ENCODE peak calls at places on chromosomes 6 and 20, in seven cellular contexts. One of them, this sample, is unnamed.

GRCh38 chr6:113809818-113810217 is 47.3 kb upstream of the MARCKS start:
- DNase-seq in caudate nucleus: no peak
- DNase-seq in cardiac muscle cell: no peak
- DNase-seq in endothelial cell of umbilical vein: no peak
- DNase-seq in mesendoderm: no peak
- DNase-seq in ascending aorta: no peak
- DNase-seq in CD8-positive, alpha-beta T cell: no peak
- DNase-seq in this sample: no peak

GRCh38 chr6:137171824-137172733 is 1.4 kb downstream of the IL22RA2 start:
- DNase-seq in ascending aorta: no peak
- DNase-seq in cardiac muscle cell: no peak
- DNase-seq in caudate nucleus: no peak
- DNase-seq in CD8-positive, alpha-beta T cell: no peak
- DNase-seq in mesendoderm: no peak
- DNase-seq in endothelial cell of umbilical vein: no peak
- DNase-seq in this sample: no peak

GRCh38 chr20:59770270-59770669 is 163.2 kb downstream of the SYCP2 start:
- DNase-seq in CD8-positive, alpha-beta T cell: no peak
- DNase-seq in ascending aorta: no peak
- DNase-seq in endothelial cell of umbilical vein: no peak
- DNase-seq in mesendoderm: peak
- DNase-seq in cardiac muscle cell: no peak
- DNase-seq in caudate nucleus: no peak
- DNase-seq in this sample: peak

GRCh38 chr6:3534599-3534998 is 77.7 kb upstream of the SLC22A23 start:
- DNase-seq in caudate nucleus: no peak
- DNase-seq in ascending aorta: no peak
- DNase-seq in endothelial cell of umbilical vein: no peak
- DNase-seq in cardiac muscle cell: no peak
- DNase-seq in CD8-positive, alpha-beta T cell: no peak
- DNase-seq in mesendoderm: no peak
- DNase-seq in this sample: no peak

GRCh38 chr6:90584636-90585255 is 2.1 kb downstream of the MAP3K7 start:
- DNase-seq in caudate nucleus: no peak
- DNase-seq in ascending aorta: no peak
- DNase-seq in endothelial cell of umbilical vein: no peak
- DNase-seq in mesendoderm: peak
- DNase-seq in CD8-positive, alpha-beta T cell: no peak
- DNase-seq in cardiac muscle cell: no peak
- DNase-seq in this sample: no peak

GRCh38 chr6:77492529-77492928 is 29.2 kb upstream of the HTR1B start:
- DNase-seq in cardiac muscle cell: no peak
- DNase-seq in ascending aorta: no peak
- DNase-seq in CD8-positive, alpha-beta T cell: no peak
- DNase-seq in caudate nucleus: no peak
- DNase-seq in endothelial cell of umbilical vein: no peak
- DNase-seq in mesendoderm: no peak
- DNase-seq in this sample: no peak

GRCh38 chr20:25338112-25339023 is 52.3 kb downstream of the ABHD12 start:
- DNase-seq in cardiac muscle cell: no peak
- DNase-seq in ascending aorta: no peak
- DNase-seq in CD8-positive, alpha-beta T cell: no peak
- DNase-seq in mesendoderm: no peak
- DNase-seq in caudate nucleus: no peak
- DNase-seq in endothelial cell of umbilical vein: no peak
- DNase-seq in this sample: no peak

GRCh38 chr20:22379472-22379871 is 204.9 kb downstream of the FOXA2 start:
- DNase-seq in endothelial cell of umbilical vein: no peak
- DNase-seq in caudate nucleus: no peak
- DNase-seq in ascending aorta: no peak
- DNase-seq in mesendoderm: no peak
- DNase-seq in cardiac muscle cell: no peak
- DNase-seq in CD8-positive, alpha-beta T cell: no peak
- DNase-seq in this sample: no peak

GRCh38 chr6:53492860-53493634 is 51.9 kb downstream of the GCLC start:
- DNase-seq in endothelial cell of umbilical vein: peak
- DNase-seq in ascending aorta: no peak
- DNase-seq in CD8-positive, alpha-beta T cell: no peak
- DNase-seq in cardiac muscle cell: peak
- DNase-seq in mesendoderm: peak
- DNase-seq in caudate nucleus: no peak
- DNase-seq in this sample: peak

GRCh38 chr6:90197854-90198496 is 98.7 kb downstream of the BACH2 start:
- DNase-seq in CD8-positive, alpha-beta T cell: no peak
- DNase-seq in mesendoderm: no peak
- DNase-seq in cardiac muscle cell: no peak
- DNase-seq in caudate nucleus: no peak
- DNase-seq in endothelial cell of umbilical vein: no peak
- DNase-seq in ascending aorta: no peak
- DNase-seq in this sample: no peak

GRCh38 chr6:169918239-169918953 is 167.0 kb downstream of the ERMARD start:
- DNase-seq in cardiac muscle cell: no peak
- DNase-seq in mesendoderm: no peak
- DNase-seq in CD8-positive, alpha-beta T cell: no peak
- DNase-seq in endothelial cell of umbilical vein: peak
- DNase-seq in ascending aorta: no peak
- DNase-seq in caudate nucleus: no peak
- DNase-seq in this sample: no peak

GRCh38 chr6:158376650-158377081 is 64.4 kb downstream of the TULP4 start:
- DNase-seq in CD8-positive, alpha-beta T cell: no peak
- DNase-seq in endothelial cell of umbilical vein: no peak
- DNase-seq in mesendoderm: no peak
- DNase-seq in cardiac muscle cell: peak
- DNase-seq in ascending aorta: no peak
- DNase-seq in caudate nucleus: peak
- DNase-seq in this sample: no peak

GRCh38 chr6:82067021-82067420 is 180.5 kb downstream of the IBTK start:
- DNase-seq in cardiac muscle cell: no peak
- DNase-seq in CD8-positive, alpha-beta T cell: no peak
- DNase-seq in caudate nucleus: no peak
- DNase-seq in endothelial cell of umbilical vein: peak
- DNase-seq in mesendoderm: no peak
- DNase-seq in ascending aorta: no peak
- DNase-seq in this sample: no peak

GRCh38 chr6:82589509-82590206 is 226.0 kb downstream of the TPBG start:
- DNase-seq in cardiac muscle cell: no peak
- DNase-seq in caudate nucleus: no peak
- DNase-seq in mesendoderm: peak
- DNase-seq in ascending aorta: no peak
- DNase-seq in CD8-positive, alpha-beta T cell: no peak
- DNase-seq in endothelial cell of umbilical vein: peak
- DNase-seq in this sample: peak

GRCh38 chr6:168035098-168035660 is 37.7 kb downstream of the KIF25 start:
- DNase-seq in cardiac muscle cell: peak
- DNase-seq in mesendoderm: peak
- DNase-seq in CD8-positive, alpha-beta T cell: no peak
- DNase-seq in caudate nucleus: peak
- DNase-seq in endothelial cell of umbilical vein: peak
- DNase-seq in ascending aorta: peak
- DNase-seq in this sample: peak

GRCh38 chr20:25544760-25545159 is 40.6 kb downstream of the NINL start:
- DNase-seq in cardiac muscle cell: peak
- DNase-seq in mesendoderm: peak
- DNase-seq in endothelial cell of umbilical vein: no peak
- DNase-seq in caudate nucleus: no peak
- DNase-seq in CD8-positive, alpha-beta T cell: no peak
- DNase-seq in ascending aorta: no peak
- DNase-seq in this sample: no peak

GRCh38 chr6:170140129-170140528 is 150.7 kb downstream of the DLL1 start:
- DNase-seq in cardiac muscle cell: no peak
- DNase-seq in caudate nucleus: no peak
- DNase-seq in endothelial cell of umbilical vein: no peak
- DNase-seq in mesendoderm: no peak
- DNase-seq in ascending aorta: peak
- DNase-seq in CD8-positive, alpha-beta T cell: no peak
- DNase-seq in this sample: no peak

GRCh38 chr6:19433101-19433500 is 404.1 kb upstream of the ID4 start:
- DNase-seq in mesendoderm: no peak
- DNase-seq in caudate nucleus: no peak
- DNase-seq in endothelial cell of umbilical vein: no peak
- DNase-seq in CD8-positive, alpha-beta T cell: no peak
- DNase-seq in ascending aorta: no peak
- DNase-seq in cardiac muscle cell: no peak
- DNase-seq in this sample: no peak

GRCh38 chr6:116217069-116217468 is 36.8 kb downstream of the TSPYL4 start:
- DNase-seq in cardiac muscle cell: peak
- DNase-seq in CD8-positive, alpha-beta T cell: no peak
- DNase-seq in ascending aorta: no peak
- DNase-seq in caudate nucleus: no peak
- DNase-seq in mesendoderm: peak
- DNase-seq in endothelial cell of umbilical vein: peak
- DNase-seq in this sample: no peak

GRCh38 chr6:4936681-4937041 is 67.2 kb downstream of the RPP40 start:
- DNase-seq in ascending aorta: no peak
- DNase-seq in mesendoderm: peak
- DNase-seq in CD8-positive, alpha-beta T cell: no peak
- DNase-seq in endothelial cell of umbilical vein: peak
- DNase-seq in caudate nucleus: no peak
- DNase-seq in cardiac muscle cell: peak
- DNase-seq in this sample: no peak

GRCh38 chr20:48805286-48805685 is 22.5 kb downstream of the PREX1 start:
- DNase-seq in cardiac muscle cell: no peak
- DNase-seq in ascending aorta: no peak
- DNase-seq in CD8-positive, alpha-beta T cell: no peak
- DNase-seq in mesendoderm: no peak
- DNase-seq in endothelial cell of umbilical vein: no peak
- DNase-seq in caudate nucleus: no peak
- DNase-seq in this sample: no peak

GRCh38 chr6:26024651-26025046 is 62.0 kb downstream of the TRIM38 start:
- DNase-seq in cardiac muscle cell: no peak
- DNase-seq in caudate nucleus: no peak
- DNase-seq in ascending aorta: no peak
- DNase-seq in CD8-positive, alpha-beta T cell: no peak
- DNase-seq in endothelial cell of umbilical vein: no peak
- DNase-seq in mesendoderm: no peak
- DNase-seq in this sample: no peak

GRCh38 chr20:19451591-19452295 is 239.3 kb downstream of the SLC24A3 start:
- DNase-seq in ascending aorta: no peak
- DNase-seq in endothelial cell of umbilical vein: no peak
- DNase-seq in CD8-positive, alpha-beta T cell: no peak
- DNase-seq in cardiac muscle cell: peak
- DNase-seq in mesendoderm: no peak
- DNase-seq in caudate nucleus: no peak
- DNase-seq in this sample: peak

GRCh38 chr6:71289039-71289801 is 609 bp downstream of the OGFRL1 start:
- DNase-seq in mesendoderm: peak
- DNase-seq in caudate nucleus: peak
- DNase-seq in cardiac muscle cell: peak
- DNase-seq in ascending aorta: peak
- DNase-seq in endothelial cell of umbilical vein: peak
- DNase-seq in CD8-positive, alpha-beta T cell: peak
- DNase-seq in this sample: peak

DNA sequence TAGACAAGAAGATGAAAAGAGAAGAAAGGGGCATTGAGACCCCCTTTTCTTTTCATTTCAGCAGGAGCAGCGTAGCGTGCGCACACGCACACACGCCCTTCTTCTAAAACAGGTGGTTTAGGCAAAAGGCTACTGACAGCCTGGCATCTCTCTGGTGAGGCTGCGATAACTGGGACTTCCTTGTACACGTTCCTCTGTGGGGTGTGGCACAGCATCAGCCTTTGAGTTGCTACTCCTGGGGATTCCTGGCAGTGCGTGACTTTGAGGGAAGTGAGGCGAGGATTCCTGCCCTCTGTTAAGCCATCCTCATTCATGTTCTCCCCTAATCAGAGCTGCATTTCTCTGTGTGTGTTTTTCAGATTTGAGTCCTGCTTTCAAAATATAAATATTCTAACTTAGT is 94.7 kb downstream of the TMEM170B start:
- DNase-seq in cardiac muscle cell: no peak
- DNase-seq in CD8-positive, alpha-beta T cell: no peak
- DNase-seq in ascending aorta: peak
- DNase-seq in endothelial cell of umbilical vein: no peak
- DNase-seq in mesendoderm: no peak
- DNase-seq in caudate nucleus: no peak
- DNase-seq in this sample: no peak
- H3K27ac ChIP-seq in cardiac muscle cell: no peak
- H3K27ac ChIP-seq in CD8-positive, alpha-beta T cell: no peak
- H3K27ac ChIP-seq in ascending aorta: no peak
- H3K27ac ChIP-seq in endothelial cell of umbilical vein: no peak
- H3K27ac ChIP-seq in mesendoderm: no peak
- H3K27ac ChIP-seq in caudate nucleus: no peak
- H3K27ac ChIP-seq in this sample: no peak

DNA sequence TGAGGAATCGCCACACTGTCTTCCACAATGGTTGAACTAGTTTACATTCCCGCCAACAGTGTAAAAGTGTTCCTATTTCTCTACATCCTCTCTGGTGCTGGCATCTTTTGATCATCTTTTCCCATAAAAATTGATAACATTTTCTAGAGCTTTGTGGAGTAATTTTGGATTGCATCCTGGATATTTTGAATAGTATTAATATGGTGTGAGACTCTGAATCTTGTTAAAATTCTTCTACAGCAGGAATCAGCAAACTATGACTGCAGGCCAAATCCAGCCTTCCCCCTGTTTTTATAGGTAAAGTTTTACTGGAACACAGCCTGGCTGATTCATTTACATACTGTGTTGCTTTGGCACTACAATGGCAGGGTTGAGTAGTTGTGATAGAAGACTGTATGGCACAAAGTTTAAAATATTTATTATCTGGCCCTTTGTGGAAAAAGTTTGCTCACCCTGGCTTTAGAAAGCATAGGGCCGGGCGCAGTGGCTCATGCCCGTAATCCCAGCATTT is 15.0 kb upstream of the RNF8 start:
- DNase-seq in CD8-positive, alpha-beta T cell: no peak
- DNase-seq in endothelial cell of umbilical vein: no peak
- DNase-seq in cardiac muscle cell: no peak
- DNase-seq in mesendoderm: no peak
- DNase-seq in caudate nucleus: no peak
- DNase-seq in ascending aorta: no peak
- DNase-seq in this sample: no peak
- H3K27ac ChIP-seq in CD8-positive, alpha-beta T cell: no peak
- H3K27ac ChIP-seq in endothelial cell of umbilical vein: no peak
- H3K27ac ChIP-seq in cardiac muscle cell: no peak
- H3K27ac ChIP-seq in mesendoderm: no peak
- H3K27ac ChIP-seq in caudate nucleus: no peak
- H3K27ac ChIP-seq in ascending aorta: no peak
- H3K27ac ChIP-seq in this sample: no peak

GRCh38 chr6:157106487-157106886 is 216.8 kb downstream of the TMEM242 start:
- DNase-seq in mesendoderm: peak
- DNase-seq in CD8-positive, alpha-beta T cell: no peak
- DNase-seq in cardiac muscle cell: no peak
- DNase-seq in caudate nucleus: no peak
- DNase-seq in ascending aorta: no peak
- DNase-seq in endothelial cell of umbilical vein: peak
- DNase-seq in this sample: no peak
- H3K27ac ChIP-seq in mesendoderm: no peak
- H3K27ac ChIP-seq in CD8-positive, alpha-beta T cell: no peak
- H3K27ac ChIP-seq in cardiac muscle cell: peak
- H3K27ac ChIP-seq in caudate nucleus: no peak
- H3K27ac ChIP-seq in ascending aorta: no peak
- H3K27ac ChIP-seq in endothelial cell of umbilical vein: no peak
- H3K27ac ChIP-seq in this sample: no peak

DNA sequence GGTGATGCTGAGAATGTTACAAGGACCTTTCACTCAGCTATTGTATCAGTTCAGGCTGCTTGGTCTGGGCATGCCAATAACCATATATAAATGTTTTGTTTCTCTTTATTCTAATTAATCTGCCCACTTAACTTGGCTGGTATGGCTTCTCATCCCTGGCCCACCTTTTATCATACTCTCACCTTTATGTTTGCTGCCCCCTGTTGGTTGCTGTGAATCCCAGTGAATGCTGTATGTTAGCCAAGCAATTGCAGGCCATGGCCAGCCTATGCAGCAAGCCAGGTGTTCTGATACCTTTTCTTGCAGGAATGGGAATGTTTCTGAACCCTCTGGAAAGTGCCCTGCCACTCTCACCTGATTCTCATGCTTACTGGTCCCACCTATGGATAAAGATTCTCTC is 54.6 kb downstream of the PCSK2 start:
- DNase-seq in mesendoderm: peak
- DNase-seq in cardiac muscle cell: peak
- DNase-seq in CD8-positive, alpha-beta T cell: no peak
- DNase-seq in endothelial cell of umbilical vein: no peak
- DNase-seq in caudate nucleus: no peak
- DNase-seq in ascending aorta: no peak
- DNase-seq in this sample: peak
- H3K27ac ChIP-seq in mesendoderm: no peak
- H3K27ac ChIP-seq in cardiac muscle cell: no peak
- H3K27ac ChIP-seq in CD8-positive, alpha-beta T cell: no peak
- H3K27ac ChIP-seq in endothelial cell of umbilical vein: no peak
- H3K27ac ChIP-seq in caudate nucleus: no peak
- H3K27ac ChIP-seq in ascending aorta: no peak
- H3K27ac ChIP-seq in this sample: no peak

This sample was measured in endodermal cell.